ENCODE peak calls at places on chromosomes 11 and 22, in eight cellular contexts. N is hepatocyte, P is left ventricle myocardium inferior, Y is right cardiac atrium, B is RWPE1, J is kidney, F is suprapubic skin, H is GM23248. I is an unnamed sample.

GRCh38 chr22:50473855-50474671 is 772 bp downstream of the SBF1 start:
- DNase-seq in N (peak; percentile 75), P (peak; percentile 33), Y (peak; percentile 77), B (no peak), J (peak; percentile 82), F (no peak), H (peak; percentile 90), I (peak; percentile 86)

GRCh38 chr11:116838321-116839084 is 1.1 kb upstream of the APOA1 start:
- DNase-seq in N (peak; percentile 54), P (no peak), Y (no peak), B (no peak), J (no peak), F (no peak), H (no peak), I (no peak)

GRCh38 chr11:100546714-100547113 is 140.4 kb upstream of the ARHGAP42 start:
- DNase-seq in N (peak; percentile 73), P (no peak), Y (no peak), B (peak; percentile 67), J (no peak), F (no peak), H (peak; percentile 6), I (no peak)

GRCh38 chr22:40363059-40363458 is 7.3 kb upstream of the SGSM3 start:
- DNase-seq in N (no peak), P (no peak), Y (no peak), B (no peak), J (no peak), F (no peak), H (peak; percentile 77), I (no peak)

GRCh38 chr22:29152045-29152380 is 53.7 kb upstream of the EMID1 start:
- DNase-seq in N (no peak), P (no peak), Y (no peak), B (no peak), J (peak; percentile 59), F (peak; percentile 43), H (no peak), I (no peak)

GRCh38 chr11:8055836-8056526 is 25.0 kb upstream of the TUB start:
- DNase-seq in N (peak; percentile 3), P (no peak), Y (no peak), B (no peak), J (no peak), F (no peak), H (no peak), I (peak; percentile 68)

GRCh38 chr22:36510966-36511881 is 4.4 kb upstream of the FOXRED2 start:
- DNase-seq in N (peak; percentile 74), P (no peak), Y (no peak), B (peak; percentile 30), J (peak; percentile 45), F (no peak), H (peak; percentile 68), I (no peak)

GRCh38 chr11:112760378-112761060 is 200.7 kb upstream of the NCAM1 start:
- DNase-seq in N (no peak), P (no peak), Y (no peak), B (no peak), J (no peak), F (no peak), H (no peak), I (no peak)

GRCh38 chr11:34238533-34238932 is 119.3 kb downstream of the ABTB2 start:
- DNase-seq in N (no peak), P (no peak), Y (no peak), B (peak; percentile 27), J (no peak), F (no peak), H (peak; percentile 71), I (no peak)

GRCh38 chr11:126336646-126337045 is 18.8 kb upstream of the ST3GAL4 start:
- DNase-seq in N (no peak), P (no peak), Y (peak; percentile 52), B (no peak), J (no peak), F (peak; percentile 61), H (no peak), I (peak; percentile 79)

GRCh38 chr11:1574256-1575242 is 2.5 kb upstream of the DUSP8 start:
- DNase-seq in N (peak; percentile 82), P (peak; percentile 58), Y (peak; percentile 83), B (peak; percentile 51), J (peak; percentile 90), F (no peak), H (peak; percentile 74), I (peak; percentile 91)

GRCh38 chr22:27621671-27622070 is 179.9 kb downstream of the MN1 start:
- DNase-seq in N (no peak), P (no peak), Y (no peak), B (no peak), J (no peak), F (no peak), H (no peak), I (no peak)

GRCh38 chr11:9906043-9906791 is 242.3 kb downstream of the SWAP70 start:
- DNase-seq in N (peak; percentile 37), P (no peak), Y (no peak), B (peak; percentile 84), J (no peak), F (no peak), H (peak; percentile 96), I (no peak)

GRCh38 chr11:22337571-22338464 is at the start of gene SLC17A6:
- DNase-seq in N (peak; percentile 80), P (no peak), Y (no peak), B (peak; percentile 42), J (no peak), F (no peak), H (peak; percentile 59), I (no peak)

GRCh38 chr11:117171648-117172051 is 6.9 kb upstream of the SIDT2 start:
- DNase-seq in N (peak; percentile 42), P (no peak), Y (peak; percentile 45), B (no peak), J (no peak), F (peak; percentile 54), H (peak; percentile 49), I (no peak)

DNA sequence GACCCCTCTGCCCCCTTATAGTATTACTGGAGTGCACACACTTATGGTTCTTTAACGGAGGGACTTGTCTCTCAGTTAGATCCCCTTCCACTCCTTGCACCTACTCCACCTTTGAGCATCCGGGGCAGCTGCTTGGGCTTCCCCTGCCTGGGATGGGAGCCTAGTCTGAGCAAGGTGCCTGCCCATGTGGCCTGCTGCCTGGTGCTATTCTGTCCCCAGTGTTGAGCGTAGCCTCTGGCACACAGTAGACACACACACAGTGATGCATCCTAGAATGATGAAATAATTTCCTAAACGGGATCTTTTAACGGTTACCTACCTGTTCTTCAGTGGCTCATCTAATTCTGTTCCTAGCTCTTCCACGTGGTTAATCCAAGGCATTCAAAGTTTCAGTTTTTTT is 22.4 kb downstream of the PPFIA1 start:
- DNase-seq in N (no peak), P (no peak), Y (no peak), B (no peak), J (no peak), F (peak; percentile 23), H (no peak), I (no peak)
- H3K27ac ChIP-seq in N (no peak overlapping the region), P (no peak overlapping the region), Y (no peak overlapping the region), B (no peak overlapping the region), J (no peak overlapping the region), F (no peak overlapping the region), H (no peak overlapping the region), I (no peak overlapping the region)

GRCh38 chr11:4190519-4190918 is 95.9 kb downstream of the RRM1 start:
- DNase-seq in N (no peak), P (no peak), Y (no peak), B (no peak), J (no peak), F (no peak), H (no peak), I (no peak)

GRCh38 chr11:4187055-4187988 is 92.7 kb downstream of the RRM1 start:
- DNase-seq in N (peak; percentile 93), P (peak; percentile 93), Y (peak; percentile 98), B (peak; percentile 77), J (peak; percentile 97), F (peak; percentile 94), H (peak; percentile 90), I (peak; percentile 96)

GRCh38 chr11:4186464-4187054 is 92.0 kb downstream of the RRM1 start:
- DNase-seq in N (no peak), P (no peak), Y (no peak), B (no peak), J (no peak), F (no peak), H (no peak), I (no peak)

GRCh38 chr11:4191031-4191571 is 96.5 kb downstream of the RRM1 start:
- DNase-seq in N (no peak), P (peak; percentile 75), Y (peak; percentile 83), B (no peak), J (peak; percentile 50), F (no peak), H (no peak), I (no peak)

DNA sequence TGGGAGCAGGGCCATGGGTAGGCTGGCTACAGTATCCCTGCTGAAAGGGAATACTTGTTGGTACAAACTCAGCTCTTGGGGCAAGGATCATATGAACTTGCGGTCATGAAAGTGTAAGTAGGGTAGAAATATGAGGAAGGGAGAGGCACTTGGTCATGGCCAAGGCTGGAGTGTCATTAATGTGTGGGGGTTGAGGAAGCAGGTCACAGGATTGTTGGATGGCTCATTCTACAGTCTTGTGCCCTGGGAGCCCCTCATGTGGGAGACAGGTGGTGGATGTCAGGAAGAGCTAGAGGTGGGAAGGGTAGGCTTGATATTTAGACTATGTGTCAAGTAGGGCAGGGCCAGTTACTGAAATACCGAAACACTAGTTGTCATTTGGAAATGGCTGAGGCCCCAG is 95.5 kb downstream of the RRM1 start:
- DNase-seq in N (no peak), P (no peak), Y (no peak), B (no peak), J (no peak), F (no peak), H (no peak), I (no peak)
- H3K27ac ChIP-seq in N (no peak overlapping the region), P (peak overlapping the region; percentile 84), Y (no peak overlapping the region), B (no peak overlapping the region), J (no peak overlapping the region), F (no peak overlapping the region), H (no peak overlapping the region), I (no peak overlapping the region)

DNA sequence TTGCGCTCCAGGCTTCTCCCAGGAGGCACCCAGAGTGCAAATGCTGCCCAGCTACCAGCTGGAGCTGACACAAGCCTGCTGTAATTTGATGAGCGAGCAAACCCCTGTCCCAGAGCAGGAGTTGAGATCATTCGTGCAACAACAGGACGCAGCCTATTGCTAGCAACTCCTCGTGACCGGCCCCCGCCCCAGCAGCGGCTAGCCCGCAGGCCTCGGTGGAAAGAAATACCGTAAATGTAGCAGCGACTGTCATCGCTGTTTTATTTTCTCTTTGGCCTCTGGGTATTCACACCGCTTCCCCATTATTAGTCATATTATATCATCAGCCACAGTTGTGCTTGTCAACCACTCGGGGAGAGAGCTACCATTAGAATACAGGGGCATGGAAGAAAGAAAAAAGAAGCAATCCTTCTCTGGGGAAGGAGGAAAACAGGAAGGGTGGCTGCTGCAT is 59.2 kb upstream of the ATXN10 start:
- DNase-seq in N (no peak), P (peak; percentile 62), Y (peak; percentile 83), B (peak; percentile 34), J (peak; percentile 83), F (peak; percentile 87), H (peak; percentile 94), I (no peak)
- H3K27ac ChIP-seq in N (no peak overlapping the region), P (peak overlapping the region; percentile 60), Y (no peak overlapping the region), B (peak overlapping the region; percentile 77), J (no peak overlapping the region), F (peak overlapping the region; percentile 55), H (peak overlapping the region; percentile 70), I (no peak overlapping the region)

DNA sequence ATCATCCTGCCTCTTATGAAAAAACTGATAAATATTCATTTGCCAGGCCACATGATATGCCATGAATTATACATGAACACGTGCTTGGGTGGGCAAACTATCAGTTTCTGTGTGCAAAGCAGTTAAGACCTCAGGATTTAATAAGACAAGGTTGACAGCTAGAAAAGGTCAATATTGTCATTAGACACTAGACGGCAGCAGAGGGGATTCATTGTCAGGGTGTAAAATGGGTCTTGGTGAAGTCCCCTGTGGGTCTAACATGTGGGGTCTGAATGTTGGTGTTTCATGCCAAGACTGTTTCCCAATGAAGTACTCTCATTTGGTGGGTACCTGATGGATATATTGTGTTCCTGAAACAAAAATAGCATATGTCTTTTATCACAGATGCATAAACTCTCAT is 111.9 kb downstream of the MYO18B start:
- DNase-seq in N (no peak), P (no peak), Y (no peak), B (no peak), J (no peak), F (no peak), H (peak; percentile 2), I (no peak)
- H3K27ac ChIP-seq in N (no peak overlapping the region), P (peak overlapping the region; percentile 9), Y (no peak overlapping the region), B (no peak overlapping the region), J (no peak overlapping the region), F (no peak overlapping the region), H (no peak overlapping the region), I (no peak overlapping the region)